ENCODE peak calls at places on chromosomes 11 and 22, in six cellular contexts. C, E, T, Q, W and M are unnamed samples.

GRCh38 chr11:43145653-43146052 is 166.1 kb upstream of the API5 start:
- DNase-seq in C (no peak), E (no peak), T (no peak), Q (no peak), W (no peak), M (no peak)

GRCh38 chr11:8807544-8808225 is 103.3 kb upstream of the AKIP1 start:
- DNase-seq in C (no peak), E (no peak), T (peak), Q (peak), W (peak), M (no peak)

GRCh38 chr11:95519912-95520311 is 269.7 kb downstream of the FAM76B start:
- DNase-seq in C (no peak), E (no peak), T (no peak), Q (no peak), W (no peak), M (no peak)

GRCh38 chr11:78801161-78801884 is 226.7 kb upstream of the NARS2 start:
- DNase-seq in C (no peak), E (peak), T (peak), Q (peak), W (peak), M (no peak)

GRCh38 chr11:44178381-44178780 is 82.9 kb downstream of the EXT2 start:
- DNase-seq in C (no peak), E (no peak), T (no peak), Q (no peak), W (no peak), M (no peak)

GRCh38 chr11:11977206-11977938 is 31.1 kb downstream of the DKK3 start:
- DNase-seq in C (no peak), E (peak), T (peak), Q (peak), W (peak), M (no peak)

GRCh38 chr11:121716060-121716459 is 263.3 kb upstream of the SORL1-AS1 start:
- DNase-seq in C (no peak), E (no peak), T (no peak), Q (no peak), W (no peak), M (no peak)

GRCh38 chr11:124535552-124536232 is 7.8 kb downstream of the OR8B12 start:
- DNase-seq in C (no peak), E (no peak), T (no peak), Q (no peak), W (no peak), M (no peak)

GRCh38 chr11:2923446-2924375 is 5.5 kb downstream of the PHLDA2 start:
- DNase-seq in C (no peak), E (no peak), T (no peak), Q (no peak), W (no peak), M (no peak)

GRCh38 chr11:110990316-110990715 is 255.2 kb upstream of the POU2AF2 start:
- DNase-seq in C (no peak), E (no peak), T (no peak), Q (no peak), W (no peak), M (no peak)

GRCh38 chr22:42934338-42934737 is 77.3 kb upstream of the ARFGAP3 start:
- DNase-seq in C (no peak), E (no peak), T (no peak), Q (no peak), W (no peak), M (peak)

GRCh38 chr11:14981507-14981906 is 9.4 kb upstream of the CALCA start:
- DNase-seq in C (no peak), E (no peak), T (no peak), Q (no peak), W (no peak), M (no peak)

GRCh38 chr11:111976614-111977140 is 39.5 kb downstream of the DIXDC1 start:
- DNase-seq in C (peak), E (peak), T (peak), Q (no peak), W (peak), M (no peak)

GRCh38 chr11:71343828-71344400 is 91.5 kb upstream of the SHANK2 start:
- DNase-seq in C (no peak), E (no peak), T (no peak), Q (no peak), W (no peak), M (no peak)

GRCh38 chr11:43845816-43846215 is 34.8 kb upstream of the ALKBH3 start:
- DNase-seq in C (no peak), E (no peak), T (no peak), Q (no peak), W (no peak), M (no peak)

GRCh38 chr11:70625921-70626518 is 227.7 kb downstream of the CTTN start:
- DNase-seq in C (no peak), E (no peak), T (no peak), Q (no peak), W (no peak), M (no peak)

GRCh38 chr11:84628871-84629625 is 998.1 kb downstream of the DLG2 start:
- DNase-seq in C (no peak), E (no peak), T (no peak), Q (no peak), W (no peak), M (no peak)

GRCh38 chr11:66845876-66846212 is 2.6 kb downstream of the RCE1 start:
- DNase-seq in C (no peak), E (no peak), T (no peak), Q (no peak), W (no peak), M (peak)

GRCh38 chr11:129237456-129237855 is 45.3 kb upstream of the ARHGAP32 start:
- DNase-seq in C (no peak), E (no peak), T (no peak), Q (no peak), W (no peak), M (no peak)

GRCh38 chr11:47394050-47394321 is 14.4 kb upstream of the SLC39A13 start:
- DNase-seq in C (no peak), E (no peak), T (no peak), Q (no peak), W (no peak), M (peak)

GRCh38 chr11:67352546-67353316 is 615 bp downstream of the POLD4 start:
- DNase-seq in C (no peak), E (peak), T (no peak), Q (peak), W (peak), M (no peak)

GRCh38 chr11:7657306-7658025 is 15.8 kb downstream of the CYB5R2 start:
- DNase-seq in C (no peak), E (peak), T (peak), Q (peak), W (peak), M (no peak)

GRCh38 chr11:59841514-59841913 is 3.8 kb downstream of the CBLIF start:
- DNase-seq in C (no peak), E (no peak), T (no peak), Q (no peak), W (no peak), M (no peak)

GRCh38 chr11:112085822-112086421 is 634 bp downstream of the TIMM8B start:
- DNase-seq in C (peak), E (peak), T (no peak), Q (peak), W (no peak), M (no peak)

GRCh38 chr11:3626250-3626960 is 15.4 kb downstream of the ART5 start:
- DNase-seq in C (no peak), E (no peak), T (no peak), Q (peak), W (no peak), M (peak)

GRCh38 chr22:17471901-17472566 is 91.3 kb upstream of the SLC25A18 start:
- DNase-seq in C (no peak), E (no peak), T (no peak), Q (no peak), W (no peak), M (no peak)

GRCh38 chr11:74532496-74533246 is 39.1 kb upstream of the LIPT2 start:
- DNase-seq in C (no peak), E (peak), T (peak), Q (peak), W (no peak), M (no peak)

GRCh38 chr22:27801197-27801615 is 350 bp downstream of the MN1 start:
- DNase-seq in C (peak), E (no peak), T (peak), Q (peak), W (no peak), M (no peak)

GRCh38 chr22:44162960-44163359 is 17.8 kb upstream of the PARVG start:
- DNase-seq in C (no peak), E (no peak), T (no peak), Q (no peak), W (no peak), M (no peak)

GRCh38 chr11:45839204-45839603 is 8.1 kb upstream of the CRY2 start:
- DNase-seq in C (no peak), E (no peak), T (no peak), Q (no peak), W (no peak), M (no peak)

GRCh38 chr11:124717786-124718634 is 21.7 kb upstream of the NRGN start:
- DNase-seq in C (no peak), E (no peak), T (no peak), Q (no peak), W (peak), M (no peak)

GRCh38 chr11:72354356-72355115 is 79.8 kb downstream of the CLPB start:
- DNase-seq in C (no peak), E (no peak), T (no peak), Q (no peak), W (no peak), M (no peak)

GRCh38 chr22:38953577-38954413 is 3.6 kb upstream of the APOBEC3A start:
- DNase-seq in C (peak), E (no peak), T (no peak), Q (peak), W (no peak), M (no peak)

GRCh38 chr11:67054851-67055523 is 1.7 kb upstream of the RHOD start:
- DNase-seq in C (peak), E (no peak), T (peak), Q (peak), W (no peak), M (no peak)

GRCh38 chr11:119222308-119222707 is 16.2 kb downstream of the CBL start:
- DNase-seq in C (no peak), E (no peak), T (no peak), Q (no peak), W (no peak), M (no peak)

GRCh38 chr11:88384678-88385015 is 47.1 kb upstream of the CTSC start:
- DNase-seq in C (no peak), E (no peak), T (no peak), Q (no peak), W (no peak), M (no peak)

GRCh38 chr22:46013460-46014416 is 36.8 kb upstream of the WNT7B start:
- DNase-seq in C (peak), E (peak), T (peak), Q (peak), W (peak), M (peak)
- TF ChIP-seq POLR2A in C (no peak), E (peak), T (peak), Q (peak), W (peak), M (no peak)

DNA sequence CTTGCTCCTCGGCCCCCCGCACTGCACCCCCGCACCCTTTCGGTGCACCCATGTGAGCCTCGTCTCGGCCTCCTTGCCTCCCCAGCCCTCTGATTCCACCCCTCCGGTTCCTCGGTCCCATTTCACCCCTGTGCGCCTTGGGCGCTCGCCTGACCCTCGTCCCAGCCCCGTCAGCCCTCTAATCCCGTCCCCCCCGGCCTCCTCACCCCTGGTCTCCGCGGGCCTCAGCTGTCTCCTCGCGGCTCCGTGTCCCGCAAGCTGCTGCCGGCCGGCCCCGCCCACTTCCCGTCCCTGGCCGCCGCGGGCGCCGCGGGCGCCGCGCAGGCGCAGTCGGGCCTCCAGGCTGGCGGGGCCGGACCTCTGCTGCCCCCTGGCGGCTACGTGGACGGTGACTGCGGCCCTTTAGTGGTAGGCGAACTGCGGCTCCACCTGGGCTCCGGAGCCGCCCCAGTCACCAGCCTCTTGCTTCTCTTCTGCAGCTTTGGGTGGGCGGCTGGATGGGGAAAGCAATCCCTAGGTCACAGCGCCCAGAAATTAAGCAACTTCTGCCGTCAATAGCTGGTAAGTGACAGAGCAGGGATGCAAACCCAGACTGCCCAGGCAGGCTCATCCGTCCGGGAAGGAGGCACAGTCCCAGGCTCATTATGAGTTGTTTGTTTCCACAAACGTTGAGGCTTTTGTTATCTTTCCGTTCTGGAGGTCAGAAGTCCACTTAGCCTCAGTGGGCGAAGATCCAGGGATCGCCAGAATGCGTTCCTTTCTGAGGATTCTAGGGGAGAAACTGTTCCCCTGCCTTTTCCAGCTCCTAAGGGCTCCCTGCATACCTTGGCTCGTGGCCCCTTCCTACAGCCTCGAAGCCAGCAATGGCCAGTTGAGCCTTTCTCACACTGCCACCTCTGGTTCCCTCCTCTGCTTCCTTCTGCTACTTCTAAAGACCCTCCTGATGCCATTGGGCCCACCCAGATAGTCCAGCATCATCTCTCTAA is at the start of gene PPM1F:
- DNase-seq in C (peak), E (peak), T (peak), Q (peak), W (peak), M (peak)
- TF ChIP-seq POLR2A in C (no peak), E (peak), T (no peak), Q (no peak), W (no peak), M (no peak)

GRCh38 chr22:46035742-46036557 is 59.0 kb upstream of the WNT7B start:
- DNase-seq in C (peak), E (peak), T (peak), Q (peak), W (peak), M (peak)
- TF ChIP-seq POLR2A in C (peak), E (peak), T (peak), Q (peak), W (peak), M (peak)

DNA sequence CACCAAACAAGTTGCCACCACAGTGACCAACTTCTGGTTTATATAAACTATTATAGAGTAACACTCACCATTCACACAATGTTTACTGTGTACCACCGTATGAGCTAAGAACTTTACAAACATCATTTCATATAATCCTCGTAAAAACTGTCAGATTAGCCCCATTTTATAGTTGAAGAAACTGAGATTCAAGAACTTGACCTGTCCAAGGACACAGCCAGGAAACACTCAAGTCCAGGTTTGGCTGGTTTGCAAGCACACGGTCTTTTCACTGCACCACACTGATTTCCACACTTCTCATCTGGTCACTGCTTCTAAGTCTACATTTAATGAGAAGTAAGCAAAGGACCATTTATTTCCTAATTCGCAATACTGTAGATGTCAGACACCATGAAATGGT is 3.7 kb downstream of the MORC2 start:
- DNase-seq in C (no peak), E (no peak), T (no peak), Q (no peak), W (no peak), M (no peak)
- TF ChIP-seq POLR2A in C (no peak), E (no peak), T (no peak), Q (no peak), W (no peak), M (no peak)

DNA sequence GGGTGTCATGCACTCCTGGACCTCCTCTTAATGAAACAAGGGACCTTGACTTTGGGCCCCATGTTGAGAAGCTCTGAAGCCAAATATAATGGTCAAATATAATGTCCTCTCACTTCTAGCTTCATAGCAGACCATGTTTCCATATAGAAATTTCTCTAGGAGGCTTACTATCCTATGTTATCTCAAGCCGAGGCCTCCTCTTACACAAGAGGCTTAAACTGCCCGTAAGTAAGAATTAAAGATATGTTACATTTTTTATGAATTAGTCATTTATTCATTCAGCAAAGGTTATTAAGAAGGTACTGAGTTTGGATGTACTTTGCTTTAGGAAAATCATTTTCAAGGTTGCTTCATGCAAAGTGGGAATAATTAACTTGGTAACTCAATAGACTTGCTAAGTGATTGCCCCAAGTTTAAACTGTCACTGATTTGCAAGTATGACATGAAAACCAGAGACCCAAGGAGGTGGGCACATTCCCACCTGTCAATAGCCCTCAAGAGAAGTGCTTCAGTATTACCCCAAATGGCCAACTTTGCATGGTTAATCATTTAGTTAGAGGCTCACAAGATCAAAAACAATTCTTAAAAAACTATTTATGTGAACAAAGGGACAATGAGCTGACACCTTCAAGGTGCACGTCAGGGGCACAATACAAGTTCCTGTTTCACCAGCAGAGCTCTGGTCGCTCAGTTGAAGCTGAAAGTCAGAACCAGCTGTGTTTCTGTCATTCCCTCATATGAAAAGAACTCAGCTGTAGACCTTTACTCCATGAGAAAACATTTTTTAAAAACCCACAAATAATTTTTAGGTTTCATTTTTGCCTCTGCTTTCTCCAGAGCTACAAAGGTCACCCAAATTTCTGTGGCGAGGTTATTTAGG is 20.9 kb downstream of the BDNF start:
- DNase-seq in C (no peak), E (no peak), T (no peak), Q (no peak), W (no peak), M (no peak)
- TF ChIP-seq POLR2A in C (no peak), E (no peak), T (no peak), Q (no peak), W (no peak), M (no peak)

DNA sequence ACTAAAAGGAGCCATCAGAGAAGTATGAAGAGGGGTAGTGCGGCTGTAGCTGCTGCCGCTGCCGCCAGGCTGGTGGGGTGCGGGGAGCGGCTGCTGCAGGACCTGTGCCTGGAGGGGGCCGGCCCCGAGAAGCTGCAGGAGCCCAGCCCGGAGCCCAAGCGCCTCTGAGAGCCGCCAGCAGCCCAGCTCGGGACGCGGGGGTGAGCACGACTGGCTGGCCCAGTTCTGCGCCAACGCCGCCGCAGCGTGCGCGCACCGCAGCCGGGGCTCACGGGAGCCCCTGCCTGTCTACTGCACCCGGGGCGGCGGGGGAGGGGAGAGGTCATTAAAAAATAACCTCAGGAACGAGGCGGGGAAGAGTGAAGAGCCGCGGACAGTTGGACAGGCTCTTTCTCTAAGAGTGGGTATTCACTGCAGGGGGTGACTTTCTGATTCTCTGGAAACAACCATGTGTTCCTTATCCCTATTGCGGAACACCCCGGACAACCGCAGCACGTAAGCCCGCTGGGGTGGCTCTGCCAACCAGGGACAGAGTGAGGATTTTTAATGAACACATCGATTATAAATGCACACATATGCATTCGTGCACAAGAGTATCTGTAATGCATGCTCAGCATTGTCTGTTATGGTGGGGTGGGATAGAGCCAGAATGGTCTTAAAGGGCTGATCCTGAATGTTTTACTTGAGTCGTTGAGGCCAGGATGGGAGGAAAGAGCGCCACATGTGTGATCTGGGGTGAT is 459 bp downstream of the GAS2 start:
- DNase-seq in C (peak), E (peak), T (peak), Q (peak), W (no peak), M (no peak)
- TF ChIP-seq POLR2A in C (no peak), E (no peak), T (no peak), Q (no peak), W (no peak), M (no peak)

GRCh38 chr11:117687776-117688175 is 109.2 kb downstream of the DSCAML1 start:
- DNase-seq in C (no peak), E (no peak), T (no peak), Q (no peak), W (no peak), M (no peak)
- TF ChIP-seq POLR2A in C (no peak), E (no peak), T (no peak), Q (no peak), W (no peak), M (no peak)